ENCODE peak calls at places on chromosomes 2 and 18, in eight cellular contexts. U is EL; P is cardiac fibroblast; R is DMS 273 treated with DMSO at 0.1 percent for 48 hours; X is activated T-cell treated with anti-CD3 and anti-CD28 coated beads, Interleukin-2, amount 50 U/mL, for 72 hours; O is lower leg skin; S is HT1080; M is dermis blood vessel endothelial cell. E is an unnamed sample.

GRCh38 chr2:10787176-10787968 is 25.2 kb downstream of the PDIA6 start:
- DNase-seq in U (no peak), P (peak), R (no peak), X (peak), O (no peak), S (peak), M (peak), E (no peak)

GRCh38 chr2:8394131-8394530 is 287.7 kb upstream of the ID2 start:
- DNase-seq in U (no peak), P (no peak), R (no peak), X (no peak), O (peak), S (no peak), M (no peak), E (no peak)

GRCh38 chr2:181949047-181949446 is 36.6 kb upstream of the PPP1R1C start:
- DNase-seq in U (peak), P (peak), R (no peak), X (no peak), O (no peak), S (peak), M (no peak), E (peak)

GRCh38 chr18:25230658-25231326 is 121.2 kb downstream of the ZNF521 start:
- DNase-seq in U (peak), P (peak), R (no peak), X (no peak), O (peak), S (peak), M (peak), E (no peak)

GRCh38 chr18:12422936-12423335 is 15.2 kb downstream of the PRELID3A start:
- DNase-seq in U (no peak), P (no peak), R (no peak), X (peak), O (no peak), S (peak), M (peak), E (peak)

GRCh38 chr18:9536354-9537152 is 61.2 kb downstream of the RALBP1 start:
- DNase-seq in U (peak), P (peak), R (no peak), X (no peak), O (no peak), S (peak), M (no peak), E (no peak)

GRCh38 chr2:237231593-237231992 is 145.9 kb downstream of the COPS8 start:
- DNase-seq in U (no peak), P (no peak), R (no peak), X (no peak), O (no peak), S (no peak), M (no peak), E (no peak)

GRCh38 chr2:172531309-172531708 is 24.6 kb upstream of the PDK1 start:
- DNase-seq in U (no peak), P (no peak), R (no peak), X (no peak), O (no peak), S (no peak), M (no peak), E (no peak)

GRCh38 chr2:221549143-221549542 is 23.0 kb downstream of the EPHA4 start:
- DNase-seq in U (no peak), P (no peak), R (no peak), X (no peak), O (no peak), S (no peak), M (no peak), E (no peak)

GRCh38 chr2:109403841-109404201 is 209.9 kb downstream of the SEPTIN10 start:
- DNase-seq in U (no peak), P (no peak), R (no peak), X (peak), O (no peak), S (peak), M (no peak), E (no peak)

GRCh38 chr2:18047114-18047695 is 168.7 kb downstream of the KCNS3 start:
- DNase-seq in U (no peak), P (no peak), R (no peak), X (no peak), O (no peak), S (no peak), M (no peak), E (no peak)

GRCh38 chr2:133768261-133769021 is 200.2 kb upstream of the NCKAP5 start:
- DNase-seq in U (no peak), P (no peak), R (no peak), X (no peak), O (no peak), S (no peak), M (no peak), E (no peak)

GRCh38 chr2:96702098-96702785 is 37.6 kb downstream of the LMAN2L start:
- DNase-seq in U (no peak), P (no peak), R (no peak), X (no peak), O (peak), S (no peak), M (no peak), E (no peak)

GRCh38 chr18:62715829-62716678 is 713 bp downstream of the PHLPP1 start:
- DNase-seq in U (peak), P (peak), R (no peak), X (peak), O (peak), S (peak), M (peak), E (peak)

GRCh38 chr2:181052523-181052891 is 72.1 kb downstream of the UBE2E3 start:
- DNase-seq in U (no peak), P (no peak), R (no peak), X (no peak), O (no peak), S (no peak), M (no peak), E (no peak)

GRCh38 chr2:3459185-3460015 is 59.9 kb downstream of the ADI1 start:
- DNase-seq in U (no peak), P (no peak), R (no peak), X (no peak), O (peak), S (no peak), M (no peak), E (no peak)